ENCODE peak calls at places on chromosomes 12 and 14, in four cellular contexts. O, K, Z and P are unnamed samples.

GRCh38 chr12:86712425-86712843 is 456.2 kb upstream of the MGAT4C start:
- DNase-seq in Z (peak; percentile 97), K (no peak), O (peak; percentile 41), P (no peak)

GRCh38 chr14:74290415-74290814 is 12.3 kb downstream of the ABCD4 start:
- DNase-seq in Z (peak; percentile 34), O (no peak), K (peak; percentile 9), P (peak; percentile 55)

GRCh38 chr12:34396861-34397590 is 374.7 kb downstream of the ALG10 start:
- DNase-seq in O (no peak), K (no peak), Z (no peak), P (no peak)

GRCh38 chr14:68583527-68584275 is 209.2 kb downstream of the ZFP36L1 start:
- DNase-seq in Z (no peak), O (no peak), K (no peak), P (no peak)

GRCh38 chr14:104424406-104425072 is 155.0 kb upstream of the C14orf180 start:
- DNase-seq in O (no peak), Z (no peak), K (no peak), P (peak; percentile 49)

GRCh38 chr12:102480401-102480800 is at the start of gene IGF1:
- DNase-seq in K (peak; percentile 61), Z (peak; percentile 71), O (no peak), P (no peak)

GRCh38 chr12:62813031-62813829 is 121.7 kb downstream of the PPM1H start:
- DNase-seq in K (peak; percentile 65), Z (peak; percentile 88), O (no peak), P (peak; percentile 87)

GRCh38 chr12:52193991-52194390 is 2.2 kb upstream of the KRT80 start:
- DNase-seq in O (no peak), K (no peak), Z (no peak), P (no peak)

GRCh38 chr14:53881921-53882320 is 74.7 kb downstream of the BMP4 start:
- DNase-seq in K (no peak), Z (no peak), O (no peak), P (no peak)

GRCh38 chr14:106185837-106186233 is 659.5 kb downstream of the TMEM121 start:
- DNase-seq in K (no peak), O (no peak), Z (no peak), P (no peak)
- H3K4me3 ChIP-seq in K (no peak overlapping the region), O (no peak overlapping the region), Z (no peak overlapping the region), P (no peak overlapping the region)

DNA sequence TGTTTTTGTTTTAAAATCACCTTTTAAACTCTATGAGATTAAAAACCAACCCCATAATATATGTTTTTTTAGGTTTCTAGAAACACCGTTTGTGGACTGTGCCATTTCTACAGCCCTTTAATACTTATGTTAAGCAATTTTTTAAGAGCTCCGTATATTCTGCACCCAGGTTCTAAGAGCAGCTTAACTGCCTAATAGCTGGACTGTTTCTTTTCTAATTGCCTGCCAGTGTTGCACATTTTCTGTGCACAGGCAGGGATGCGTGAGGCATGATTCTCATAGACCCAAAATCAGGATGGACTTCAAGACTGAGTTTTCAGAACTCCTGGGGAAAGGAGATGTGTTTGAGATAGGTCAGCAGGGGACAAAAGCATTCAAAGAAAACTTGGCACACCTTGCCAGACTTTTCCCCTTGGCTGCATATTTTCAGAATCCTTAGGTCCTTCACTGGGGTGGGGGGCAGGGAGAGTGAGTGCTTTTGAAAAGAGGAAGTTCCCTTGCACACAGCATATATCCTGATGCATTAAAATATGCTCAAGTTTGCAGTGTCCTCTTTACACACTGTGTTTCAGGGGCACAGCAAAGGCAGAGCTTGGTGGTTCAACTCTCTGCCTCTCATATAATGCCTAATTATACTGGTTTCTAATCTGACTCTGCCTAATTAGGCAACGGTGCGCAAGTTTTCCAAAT is 27.9 kb downstream of the TMEM30B start:
- DNase-seq in K (no peak), Z (no peak), O (no peak), P (no peak)
- TF ChIP-seq EZH2 in K (no peak), Z (no peak), O (no peak), P (no peak)

DNA sequence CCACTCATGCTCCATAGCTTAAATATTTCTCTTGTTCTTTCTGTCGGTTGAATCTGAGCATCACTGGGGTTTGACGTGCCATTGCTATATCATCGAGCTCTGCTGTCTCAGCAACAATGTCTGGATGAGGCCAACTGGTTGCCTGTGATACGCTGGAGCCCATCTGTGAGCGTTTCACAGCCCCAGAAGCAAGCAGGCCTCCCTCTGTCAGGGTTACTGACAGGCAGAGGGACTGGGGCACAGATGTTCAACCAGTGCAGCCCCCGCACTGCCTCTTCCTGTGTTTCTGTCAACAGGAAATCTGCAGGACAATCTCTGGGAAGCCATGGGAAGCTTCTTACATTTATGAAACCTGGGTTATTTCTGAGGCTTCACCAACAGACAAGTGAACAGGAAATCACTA is 23.9 kb downstream of the DMAC2L start:
- DNase-seq in Z (peak; percentile 44), O (no peak), K (peak; percentile 6), P (peak; percentile 42)
- H3K4me3 ChIP-seq in Z (no peak overlapping the region), O (no peak overlapping the region), K (no peak overlapping the region), P (no peak overlapping the region)

GRCh38 chr14:60637138-60637489 is 12.2 kb downstream of the SIX1 start:
- DNase-seq in Z (no peak), O (no peak), K (no peak), P (peak; percentile 29)

GRCh38 chr14:60639677-60640076 is 9.6 kb downstream of the SIX1 start:
- DNase-seq in Z (no peak), O (no peak), K (no peak), P (no peak)

GRCh38 chr14:60634153-60634552 is 15.1 kb downstream of the SIX1 start:
- DNase-seq in O (no peak), K (no peak), Z (no peak), P (no peak)

GRCh38 chr14:60640859-60641721 is 8.2 kb downstream of the SIX1 start:
- DNase-seq in O (no peak), K (no peak), Z (no peak), P (peak; percentile 36)

GRCh38 chr14:60637490-60638452 is 11.5 kb downstream of the SIX1 start:
- DNase-seq in Z (peak; percentile 69), K (no peak), O (no peak), P (peak; percentile 79)
- TF ChIP-seq EZH2 in Z (no peak), K (no peak), O (no peak), P (peak; percentile 55)

DNA sequence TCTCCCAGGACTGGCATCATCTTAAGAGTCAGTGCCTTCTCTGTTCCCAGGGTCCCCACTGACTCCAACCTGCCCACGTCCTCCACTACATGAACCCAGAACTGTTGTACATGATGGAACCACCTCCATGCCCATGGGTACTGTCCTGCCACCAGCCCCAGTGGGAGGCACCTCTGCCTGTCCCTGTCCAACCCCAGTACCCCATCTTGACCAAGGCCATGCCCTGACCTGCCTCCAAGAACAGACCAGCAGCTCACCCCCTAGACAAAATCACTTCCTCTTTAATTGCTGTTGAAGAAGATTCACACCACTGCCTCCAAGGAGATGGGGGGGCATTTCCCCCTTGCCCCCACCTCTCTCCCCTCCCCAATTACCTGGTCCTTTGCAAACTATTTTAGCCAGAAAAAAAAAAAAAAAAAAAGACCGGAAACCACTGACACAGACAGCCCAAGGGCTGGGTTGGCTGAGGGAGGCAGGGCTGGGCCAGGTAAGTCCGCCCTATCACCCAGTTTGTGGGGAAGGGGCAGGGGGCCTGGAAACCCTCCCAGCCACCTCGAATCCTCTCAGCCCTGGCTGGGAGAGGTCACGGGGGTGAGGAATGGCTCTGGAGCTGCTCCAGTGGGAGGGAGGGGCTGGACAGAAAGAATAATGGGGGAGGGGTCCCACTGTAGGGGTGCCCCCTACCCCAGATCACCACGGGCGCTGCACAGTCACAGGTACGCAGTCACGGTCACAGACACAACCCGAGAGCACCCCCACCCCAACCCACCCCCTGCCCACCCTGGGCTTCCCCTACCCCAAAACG is 13.4 kb downstream of the AGAP2 start:
- DNase-seq in O (no peak), K (no peak), Z (no peak), P (no peak)
- H3K4me3 ChIP-seq in O (no peak overlapping the region), K (no peak overlapping the region), Z (no peak overlapping the region), P (no peak overlapping the region)

DNA sequence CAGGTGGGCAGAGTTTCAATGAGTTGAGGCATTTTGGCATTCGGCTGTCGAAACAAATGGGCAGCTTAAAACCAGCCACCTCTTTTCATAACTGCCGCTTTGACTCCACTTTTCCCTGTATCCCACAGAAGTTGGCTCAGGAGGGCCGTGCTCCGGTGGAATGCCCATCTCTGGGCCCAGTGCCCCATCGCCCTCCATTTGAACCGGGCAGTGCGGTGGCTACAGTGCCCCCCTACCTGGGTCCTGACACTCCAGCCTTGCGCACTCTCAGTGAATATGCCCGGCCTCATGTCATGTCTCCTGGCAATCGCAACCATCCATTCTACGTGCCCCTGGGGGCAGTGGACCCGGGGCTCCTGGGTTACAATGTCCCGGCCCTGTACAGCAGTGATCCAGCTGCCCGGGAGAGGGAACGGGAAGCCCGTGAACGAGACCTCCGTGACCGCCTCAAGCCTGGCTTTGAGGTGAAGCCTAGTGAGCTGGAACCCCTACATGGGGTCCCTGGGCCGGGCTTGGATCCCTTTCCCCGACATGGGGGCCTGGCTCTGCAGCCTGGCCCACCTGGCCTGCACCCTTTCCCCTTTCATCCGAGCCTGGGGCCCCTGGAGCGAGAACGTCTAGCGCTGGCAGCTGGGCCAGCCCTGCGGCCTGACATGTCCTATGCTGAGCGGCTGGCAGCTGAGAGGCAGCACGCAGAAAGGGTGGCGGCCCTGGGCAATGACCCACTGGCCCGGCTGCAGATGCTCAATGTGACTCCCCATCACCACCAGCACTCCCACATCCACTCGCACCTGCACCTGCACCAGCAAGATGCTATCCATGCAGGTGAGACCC is 5.0 kb upstream of the RNU7-1 start:
- DNase-seq in Z (no peak), O (no peak), K (no peak), P (no peak)
- TF ChIP-seq EZH2 in Z (no peak), O (no peak), K (no peak), P (no peak)

GRCh38 chr14:50362791-50363733 is 33.6 kb downstream of the CDKL1 start:
- DNase-seq in O (no peak), Z (peak; percentile 44), K (peak; percentile 9), P (no peak)
- H3K4me3 ChIP-seq in O (peak overlapping the region; percentile 12), Z (peak overlapping the region; percentile 71), K (peak overlapping the region; percentile 57), P (no peak overlapping the region)

DNA sequence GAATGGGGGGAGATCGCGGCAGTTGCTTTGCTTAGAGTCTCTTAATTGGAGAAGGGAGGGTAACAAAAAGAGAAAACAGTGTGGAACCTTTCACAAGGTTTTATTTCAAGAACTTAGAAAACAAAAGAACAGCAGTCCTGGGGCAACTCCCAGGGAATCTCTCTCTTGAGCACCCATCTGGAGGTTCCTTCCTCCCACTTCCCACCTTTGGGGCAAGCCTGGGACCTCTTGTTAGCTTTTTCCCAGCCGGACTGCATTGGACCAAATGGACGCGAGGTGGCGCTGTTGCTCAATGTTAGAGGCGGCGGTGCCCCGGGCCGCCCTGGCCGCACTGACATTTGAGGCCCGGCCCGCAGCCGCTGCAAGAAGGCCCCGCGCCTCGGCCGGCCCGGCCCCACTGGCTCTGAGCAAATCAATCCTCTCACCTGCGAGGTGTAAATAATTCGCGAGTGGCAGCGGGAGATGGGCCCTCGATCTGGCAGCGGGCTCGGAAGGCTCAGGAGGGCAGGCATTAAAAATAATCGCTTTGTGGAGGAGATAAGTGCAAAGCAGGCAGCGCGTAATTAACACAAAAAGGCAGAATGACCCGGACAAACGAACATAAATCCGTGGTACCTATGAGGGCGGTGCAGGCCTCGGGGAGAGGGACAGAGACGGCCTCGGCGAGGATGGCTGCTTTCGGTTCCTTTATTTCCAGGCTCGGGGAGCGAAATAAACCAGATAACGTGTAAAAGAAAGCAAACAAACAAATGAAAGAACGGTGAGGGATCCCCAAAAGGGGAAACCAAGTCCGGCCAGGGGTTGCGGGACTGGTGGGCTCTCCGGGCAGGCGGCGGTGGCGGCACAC is 2.7 kb upstream of the HOXC8 start:
- DNase-seq in O (peak; percentile 73), Z (peak; percentile 92), K (peak; percentile 76), P (peak; percentile 96)
- TF ChIP-seq EZH2 in O (peak; percentile 72), Z (no peak), K (peak; percentile 77), P (peak; percentile 97)